ENCODE peak calls at places on chromosomes 11 and 22, in ten cellular contexts. O is anterior cingulate cortex; C is tibial nerve; M is activated CD4-positive, alpha-beta T cell treated with anti-CD3 and anti-CD28 coated beads, Interleukin-2, amount 50 U/mL, for 48 hours; L is heart right ventricle; E is activated naive CD8-positive, alpha-beta T cell treated with anti-CD3 and anti-CD28 coated beads, Interleukin-2, amount 50 U/mL, for 24 hours; K is NCI-H1930; V is colonic mucosa; R is HuH-7; F is NCI-H1436. D is an unnamed sample.
A peak's percentile ranks its signal among the peaks of the same experiment; 100 is the strongest.

GRCh38 chr22:21108379-21109115 is 62.8 kb downstream of the LRRC74B start:
- DNase-seq in O (no peak), C (no peak), M (no peak), L (no peak), E (no peak), K (no peak), V (no peak), R (no peak), F (no peak), D (no peak)

GRCh38 chr22:46132830-46133587 is 17.3 kb upstream of the PPARA start:
- DNase-seq in O (no peak), C (no peak), M (no peak), L (no peak), E (no peak), K (no peak), V (no peak), R (no peak), F (no peak), D (no peak)

GRCh38 chr22:35467788-35468187 is 67.8 kb downstream of the MCM5 start:
- DNase-seq in O (peak; percentile 65), C (peak; percentile 55), M (no peak), L (peak; percentile 75), E (no peak), K (no peak), V (peak; percentile 76), R (no peak), F (no peak), D (no peak)

GRCh38 chr11:62958547-62959071 is 26.2 kb downstream of the SLC22A6 start:
- DNase-seq in O (peak; percentile 12), C (no peak), M (no peak), L (peak; percentile 42), E (no peak), K (no peak), V (peak; percentile 43), R (no peak), F (no peak), D (peak; percentile 70)

GRCh38 chr11:77154381-77155081 is 26.5 kb downstream of the MYO7A start:
- DNase-seq in O (peak; percentile 63), C (no peak), M (no peak), L (peak; percentile 57), E (no peak), K (no peak), V (no peak), R (no peak), F (no peak), D (no peak)

GRCh38 chr11:36056160-36056751 is 112.4 kb downstream of the LDLRAD3 start:
- DNase-seq in O (no peak), C (no peak), M (no peak), L (no peak), E (no peak), K (no peak), V (peak; percentile 22), R (peak; percentile 35), F (no peak), D (no peak)

GRCh38 chr11:64514596-64514995 is 76.4 kb upstream of the SLC22A12 start:
- DNase-seq in O (no peak), C (no peak), M (no peak), L (no peak), E (no peak), K (no peak), V (no peak), R (no peak), F (no peak), D (no peak)

GRCh38 chr11:74572349-74572748 is 20.0 kb upstream of the POLD3 start:
- DNase-seq in O (no peak), C (no peak), M (no peak), L (no peak), E (no peak), K (no peak), V (no peak), R (no peak), F (no peak), D (no peak)

GRCh38 chr11:67776834-67777530 is 102.6 kb upstream of the ALDH3B2 start:
- DNase-seq in O (no peak), C (no peak), M (no peak), L (no peak), E (no peak), K (no peak), V (no peak), R (no peak), F (no peak), D (no peak)

GRCh38 chr11:112274007-112274783 is 13.5 kb upstream of the PLET1 start:
- DNase-seq in O (no peak), C (no peak), M (no peak), L (no peak), E (no peak), K (no peak), V (no peak), R (no peak), F (no peak), D (no peak)

GRCh38 chr11:28086569-28086968 is 21.4 kb downstream of the KIF18A start:
- DNase-seq in O (no peak), C (no peak), M (no peak), L (no peak), E (no peak), K (no peak), V (no peak), R (no peak), F (no peak), D (no peak)

GRCh38 chr22:46108564-46109473 is 41.5 kb upstream of the PPARA start:
- DNase-seq in O (no peak), C (no peak), M (no peak), L (peak; percentile 71), E (no peak), K (no peak), V (peak; percentile 57), R (peak; percentile 72), F (no peak), D (no peak)

GRCh38 chr22:49586244-49586748 is 241.4 kb downstream of the BRD1 start:
- DNase-seq in O (no peak), C (no peak), M (no peak), L (no peak), E (no peak), K (no peak), V (no peak), R (no peak), F (no peak), D (no peak)

GRCh38 chr11:102061276-102061675 is 14.0 kb downstream of the CFAP300 start:
- DNase-seq in O (no peak), C (no peak), M (no peak), L (no peak), E (no peak), K (no peak), V (no peak), R (peak; percentile 29), F (no peak), D (no peak)

GRCh38 chr11:36774603-36775002 is 176.6 kb upstream of the RAG2 start:
- DNase-seq in O (no peak), C (no peak), M (no peak), L (no peak), E (no peak), K (no peak), V (no peak), R (no peak), F (no peak), D (peak; percentile 48)

GRCh38 chr11:105155679-105156078 is 16.1 kb upstream of the CARD18 start:
- DNase-seq in O (no peak), C (no peak), M (no peak), L (no peak), E (no peak), K (no peak), V (no peak), R (no peak), F (no peak), D (no peak)

GRCh38 chr22:44710474-44711235 is 8.7 kb downstream of the PRR5 start:
- DNase-seq in O (no peak), C (no peak), M (peak; percentile 22), L (no peak), E (peak; percentile 74), K (no peak), V (peak; percentile 92), R (no peak), F (no peak), D (no peak)

GRCh38 chr11:3121931-3122774 is 43.0 kb downstream of the OSBPL5 start:
- DNase-seq in O (no peak), C (no peak), M (no peak), L (no peak), E (no peak), K (no peak), V (no peak), R (no peak), F (no peak), D (no peak)

GRCh38 chr11:63761870-63762661 is 6.5 kb downstream of the ZFTA start:
- DNase-seq in O (peak; percentile 41), C (no peak), M (no peak), L (peak; percentile 17), E (no peak), K (no peak), V (peak; percentile 32), R (no peak), F (no peak), D (no peak)

GRCh38 chr22:44181912-44182590 is 1.3 kb downstream of the PARVG start:
- DNase-seq in O (no peak), C (no peak), M (peak; percentile 46), L (no peak), E (peak; percentile 37), K (no peak), V (no peak), R (no peak), F (no peak), D (no peak)

GRCh38 chr11:113387605-113388211 is at the start of gene ANKK1:
- DNase-seq in O (no peak), C (no peak), M (no peak), L (no peak), E (no peak), K (peak; percentile 29), V (peak; percentile 36), R (peak; percentile 30), F (no peak), D (no peak)

GRCh38 chr11:2342981-2343380 is 34.1 kb upstream of the CD81 start:
- DNase-seq in O (no peak), C (no peak), M (no peak), L (no peak), E (no peak), K (no peak), V (no peak), R (no peak), F (no peak), D (no peak)

GRCh38 chr11:129163714-129164164 is 28.4 kb downstream of the ARHGAP32 start:
- DNase-seq in O (no peak), C (no peak), M (no peak), L (no peak), E (no peak), K (no peak), V (no peak), R (no peak), F (no peak), D (no peak)

GRCh38 chr22:44427506-44428470 is 70.2 kb downstream of the RTL6 start:
- DNase-seq in O (no peak), C (no peak), M (no peak), L (no peak), E (no peak), K (no peak), V (no peak), R (no peak), F (no peak), D (no peak)

GRCh38 chr11:6530848-6531247 is 33.8 kb downstream of the DNHD1 start:
- DNase-seq in O (no peak), C (no peak), M (no peak), L (no peak), E (no peak), K (no peak), V (no peak), R (no peak), F (no peak), D (no peak)

GRCh38 chr11:561148-562003 is 606 bp downstream of the RASSF7 start:
- DNase-seq in O (no peak), C (no peak), M (no peak), L (no peak), E (no peak), K (no peak), V (peak; percentile 92), R (peak; percentile 74), F (no peak), D (peak; percentile 49)

GRCh38 chr11:2093575-2094353 is 45.4 kb downstream of the IGF2 start:
- DNase-seq in O (no peak), C (no peak), M (no peak), L (peak; percentile 45), E (no peak), K (no peak), V (no peak), R (no peak), F (no peak), D (no peak)

GRCh38 chr22:19419464-19420178 is 11.9 kb downstream of the HIRA start:
- DNase-seq in O (no peak), C (no peak), M (peak; percentile 54), L (no peak), E (peak; percentile 29), K (no peak), V (no peak), R (no peak), F (no peak), D (no peak)